ENCODE peak calls at places on chromosomes 7 and 10, in five cellular contexts. J is endothelial cell of umbilical vein, Q is K562, V is SK-N-SH, A is HepG2. T is an unnamed sample.
A peak's percentile ranks its signal among the peaks of the same experiment; 100 is the strongest.

GRCh38 chr10:4013651-4014085 is 228.7 kb upstream of the KLF6 start:
- DNase-seq in J (no peak), Q (no peak), V (no peak), A (no peak), T (no peak)

GRCh38 chr10:78755877-78756455 is 312.8 kb upstream of the ZMIZ1 start:
- DNase-seq in J (peak; percentile 18), Q (no peak), V (no peak), A (no peak), T (no peak)

GRCh38 chr7:96034940-96035727 is 262.8 kb downstream of the DYNC1I1 start:
- DNase-seq in J (no peak), Q (no peak), V (no peak), A (no peak), T (no peak)

GRCh38 chr7:157056246-157056645 is 45.8 kb upstream of the MNX1 start:
- DNase-seq in J (no peak), Q (peak; percentile 71), V (no peak), A (no peak), T (no peak)

GRCh38 chr10:89575037-89575436 is 39.6 kb upstream of the SLC16A12 start:
- DNase-seq in J (no peak), Q (no peak), V (no peak), A (no peak), T (no peak)

GRCh38 chr10:3185386-3185785 is 12.8 kb upstream of the PITRM1 start:
- DNase-seq in J (no peak), Q (no peak), V (no peak), A (no peak), T (no peak)

GRCh38 chr7:6501586-6502564 is 49.4 kb downstream of the GRID2IP start:
- DNase-seq in J (no peak), Q (no peak), V (no peak), A (no peak), T (no peak)

GRCh38 chr10:46215426-46215825 is 71.4 kb upstream of the ANTXRL start:
- DNase-seq in J (no peak), Q (no peak), V (no peak), A (no peak), T (no peak)

GRCh38 chr10:7787150-7787856 is 490 bp downstream of the KIN start:
- DNase-seq in J (peak; percentile 23), Q (no peak), V (no peak), A (no peak), T (no peak)

GRCh38 chr10:58894929-58895328 is 281.5 kb upstream of the PHYHIPL start:
- DNase-seq in J (no peak), Q (no peak), V (no peak), A (peak; percentile 61), T (no peak)

GRCh38 chr10:37576154-37576553 is 281.3 kb downstream of the ZNF248 start:
- DNase-seq in J (no peak), Q (no peak), V (no peak), A (no peak), T (no peak)

GRCh38 chr7:151696738-151697514 is 177.2 kb upstream of the RHEB start:
- DNase-seq in J (no peak), Q (no peak), V (peak; percentile 73), A (peak; percentile 19), T (no peak)

GRCh38 chr7:103571591-103571990 is 125.6 kb upstream of the SLC26A5 start:
- DNase-seq in J (no peak), Q (no peak), V (no peak), A (no peak), T (no peak)

GRCh38 chr10:4191354-4191753 is 406.3 kb upstream of the KLF6 start:
- DNase-seq in J (no peak), Q (no peak), V (no peak), A (no peak), T (no peak)

GRCh38 chr10:132850246-132850645 is 64.3 kb upstream of the NKX6-2 start:
- DNase-seq in J (no peak), Q (no peak), V (no peak), A (no peak), T (no peak)
- H3K9ac ChIP-seq in J (no peak overlapping the region), Q (no peak overlapping the region), V (no peak overlapping the region), A (no peak overlapping the region), T (no peak overlapping the region)

DNA sequence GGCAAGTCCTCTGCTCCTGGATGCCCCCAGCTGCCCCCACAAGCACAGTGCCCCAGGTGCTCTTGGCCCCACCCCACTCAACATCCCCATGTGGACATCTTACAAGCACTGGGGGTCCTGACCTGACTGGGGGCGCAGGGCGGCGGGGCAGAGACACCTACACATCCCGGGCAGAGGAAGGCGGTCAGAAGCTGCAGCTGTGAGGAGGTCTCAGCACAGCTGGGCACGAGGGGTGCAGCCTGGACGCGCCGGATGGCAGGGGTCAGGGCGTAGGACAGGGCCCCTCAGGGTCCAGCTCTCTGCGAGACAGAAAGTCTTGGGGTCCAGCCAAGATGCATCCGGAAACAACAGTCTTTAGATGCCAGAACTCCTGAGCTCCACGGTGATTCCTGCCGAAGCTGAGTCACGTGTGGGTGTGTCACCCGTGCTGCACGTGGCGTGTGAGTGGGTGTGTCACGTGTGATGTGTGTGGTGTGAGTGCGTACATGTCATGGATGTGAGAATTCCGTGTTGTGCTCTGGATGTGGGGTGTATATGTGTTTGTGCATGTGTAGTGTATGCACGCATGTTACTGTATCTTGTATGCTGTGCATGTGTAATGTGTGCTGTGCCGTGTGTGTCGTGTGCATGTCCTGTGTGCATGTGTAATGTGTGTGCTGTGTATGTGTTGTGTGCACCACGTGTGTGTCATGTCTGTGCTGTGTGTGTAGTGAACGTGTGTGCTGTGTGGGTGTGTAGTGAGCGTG is 5.1 kb downstream of the VENTX start:
- DNase-seq in J (no peak), Q (peak; percentile 32), V (no peak), A (no peak), T (no peak)
- TF ChIP-seq MAX in J (no peak), Q (peak; percentile 80), V (no peak), A (no peak), T (no peak)

DNA sequence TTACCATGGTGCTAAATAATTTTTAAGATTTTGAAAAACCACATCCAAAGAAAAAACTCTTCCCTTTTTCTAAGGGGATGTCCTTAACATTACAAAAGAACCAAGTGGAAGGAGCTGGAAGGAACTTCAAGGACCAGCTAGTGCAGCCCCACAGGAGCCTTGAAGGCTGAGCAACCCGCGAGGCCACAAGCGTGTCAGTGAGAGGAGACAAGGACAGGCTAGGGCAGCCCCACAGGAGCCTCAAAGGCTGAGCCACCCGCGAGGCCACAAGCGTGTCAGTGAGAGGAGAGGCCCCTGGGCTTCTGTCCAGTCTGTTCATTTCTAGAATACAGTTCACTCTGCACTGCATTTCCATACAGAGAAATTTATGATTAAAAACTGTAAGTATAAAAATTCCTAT is 80.1 kb upstream of the ATP6V0A4 start:
- DNase-seq in J (no peak), Q (no peak), V (no peak), A (no peak), T (no peak)
- H3K4me3 ChIP-seq in J (no peak overlapping the region), Q (no peak overlapping the region), V (no peak overlapping the region), A (no peak overlapping the region), T (no peak overlapping the region)

GRCh38 chr10:114708084-114708483 is 50.0 kb upstream of the ABLIM1 start:
- DNase-seq in J (no peak), Q (no peak), V (no peak), A (no peak), T (no peak)
- H3K9ac ChIP-seq in J (no peak overlapping the region), Q (no peak overlapping the region), V (no peak overlapping the region), A (no peak overlapping the region), T (no peak overlapping the region)

DNA sequence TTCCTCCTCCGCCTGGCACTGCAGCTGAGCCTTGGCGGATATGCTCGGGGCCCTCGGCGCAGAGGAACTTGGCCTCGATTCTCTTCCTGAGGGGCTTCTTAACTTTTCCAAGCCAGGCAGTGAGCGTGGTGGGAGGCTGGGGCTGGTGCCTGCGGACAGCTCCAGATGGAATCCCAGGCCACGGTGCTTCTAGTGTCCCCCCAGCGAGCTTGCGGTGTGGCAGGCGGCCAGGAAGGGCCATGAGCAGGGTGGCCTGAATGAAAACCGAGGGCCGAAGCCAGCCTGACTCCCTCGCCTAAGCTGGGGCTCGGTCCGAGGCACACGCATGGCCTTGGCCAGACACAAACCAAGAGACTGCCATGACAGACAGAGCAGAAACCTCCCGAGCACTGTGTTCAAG is 31.3 kb downstream of the RCC1L start:
- DNase-seq in J (no peak), Q (no peak), V (no peak), A (no peak), T (no peak)
- TF ChIP-seq MAX in J (no peak), Q (no peak), V (no peak), A (no peak), T (no peak)

DNA sequence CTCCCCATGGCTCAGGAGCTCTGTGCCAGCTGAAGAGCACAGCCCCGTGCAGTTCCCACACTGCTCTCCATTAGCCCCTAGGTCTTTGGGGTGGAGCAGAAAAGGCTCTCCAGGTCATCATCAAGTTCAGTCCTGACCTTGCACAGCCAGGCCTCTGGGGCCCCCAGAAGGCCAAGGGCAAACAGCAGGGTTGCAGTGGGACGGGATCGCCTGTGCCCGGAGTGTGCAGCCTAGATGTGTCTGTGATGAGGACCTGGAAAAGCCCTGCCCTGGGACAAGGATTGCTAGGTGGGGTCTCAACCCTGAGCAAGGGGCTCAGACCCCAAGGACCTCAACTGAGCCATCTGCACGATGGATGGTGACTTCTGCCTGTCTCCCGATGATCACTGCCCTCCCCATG is 549 bp downstream of the INMT start:
- DNase-seq in J (no peak), Q (no peak), V (no peak), A (no peak), T (no peak)
- H3K4me3 ChIP-seq in J (no peak overlapping the region), Q (no peak overlapping the region), V (no peak overlapping the region), A (no peak overlapping the region), T (no peak overlapping the region)

DNA sequence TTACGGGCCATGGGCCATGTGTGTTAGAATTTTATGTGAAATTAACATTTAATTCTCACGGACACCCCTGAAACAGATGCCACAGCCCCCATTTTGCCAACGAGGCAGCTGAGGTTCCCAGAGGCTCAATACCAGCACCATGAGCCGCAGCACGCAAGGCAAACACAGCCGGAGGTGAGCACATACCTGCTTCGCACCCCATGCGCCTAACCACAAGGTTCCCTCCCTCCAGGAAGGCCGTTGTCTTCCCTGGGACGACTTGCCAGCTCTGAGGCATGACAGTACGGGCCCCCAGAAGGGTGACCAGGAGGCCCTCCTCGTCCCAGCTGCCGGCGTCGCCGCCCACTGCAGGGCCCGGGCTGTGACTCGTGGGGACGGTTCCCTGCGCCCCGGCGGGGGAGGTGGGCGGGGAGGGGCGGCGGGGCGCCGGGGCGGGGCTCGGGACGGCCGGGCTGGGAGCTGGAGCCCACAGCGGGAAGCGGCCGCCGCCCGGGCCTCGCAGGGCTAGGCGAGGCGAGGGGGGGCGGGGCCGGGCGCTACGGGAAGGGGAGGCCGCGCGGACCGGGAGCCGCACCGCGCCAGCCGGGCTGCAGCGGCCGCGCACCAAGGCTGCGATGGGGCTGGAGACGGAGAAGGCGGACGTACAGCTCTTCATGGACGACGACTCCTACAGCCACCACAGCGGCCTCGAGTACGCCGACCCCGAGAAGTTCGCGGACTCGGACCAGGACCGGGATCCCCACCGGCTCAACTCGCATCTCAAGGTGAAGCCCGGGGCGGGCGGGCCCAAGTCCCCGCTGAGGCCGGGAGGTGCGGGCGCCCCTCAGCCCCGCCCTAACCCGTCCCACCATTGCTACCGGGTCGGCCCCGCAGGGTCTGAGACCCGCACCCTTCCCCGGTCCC is at the start of gene CAV2:
- DNase-seq in J (peak; percentile 63), Q (peak; percentile 96), V (peak; percentile 64), A (no peak), T (peak; percentile 74)
- H3K9ac ChIP-seq in J (peak within 1 kb of the TSS; percentile 91), Q (peak within 1 kb of the TSS; percentile 72), V (peak within 1 kb of the TSS; percentile 93), A (no peak within 1 kb of the TSS), T (peak within 1 kb of the TSS; percentile 98)